ENCODE peak calls at places on chromosomes 1 and 21, in four cellular contexts. E is IMR-90, Q is mesenchymal stem cell, K is H9. M is an unnamed sample.

GRCh38 chr1:208154679-208155078 is 89.5 kb downstream of the PLXNA2 start:
- DNase-seq in K (no peak), E (no peak), Q (no peak), M (no peak)

GRCh38 chr1:196609114-196609737 is 986 bp upstream of the KCNT2 start:
- DNase-seq in E (peak; percentile 11), K (peak; percentile 75), Q (no peak), M (no peak)

GRCh38 chr1:92711473-92712165 is 73.3 kb downstream of the EVI5 start:
- DNase-seq in Q (peak; percentile 22), E (no peak), K (no peak), M (no peak)

GRCh38 chr1:1345384-1345783 is 3.8 kb downstream of the DVL1 start:
- DNase-seq in E (no peak), K (no peak), Q (no peak), M (no peak)

GRCh38 chr1:165290143-165290542 is 66.4 kb downstream of the LMX1A start:
- DNase-seq in Q (no peak), K (no peak), E (no peak), M (no peak)

GRCh38 chr1:192639607-192640368 is 3.8 kb downstream of the RGS13 start:
- DNase-seq in Q (peak; percentile 66), K (no peak), E (peak; percentile 88), M (no peak)

GRCh38 chr1:30675761-30676160 is 47.6 kb downstream of the MATN1 start:
- DNase-seq in E (peak; percentile 63), K (no peak), Q (peak; percentile 2), M (no peak)

GRCh38 chr1:195748969-195749368 is 859.3 kb downstream of the KCNT2 start:
- DNase-seq in K (no peak), Q (no peak), E (no peak), M (no peak)

GRCh38 chr1:18874036-18874435 is 14.6 kb upstream of the TAS1R2 start:
- DNase-seq in Q (no peak), E (no peak), K (no peak), M (no peak)

GRCh38 chr1:27593341-27594326 is 10.3 kb downstream of the AHDC1 start:
- DNase-seq in K (no peak), E (no peak), Q (no peak), M (no peak)

GRCh38 chr1:64539279-64539678 is 69.3 kb downstream of the CACHD1 start:
- DNase-seq in Q (no peak), K (no peak), E (no peak), M (no peak)

GRCh38 chr1:19811206-19811851 is 3.8 kb downstream of the RNF186 start:
- DNase-seq in E (peak; percentile 49), Q (peak; percentile 44), K (peak; percentile 72), M (no peak)

GRCh38 chr1:91693542-91693941 is 192.4 kb downstream of the TGFBR3 start:
- DNase-seq in Q (no peak), K (no peak), E (peak; percentile 61), M (no peak)

GRCh38 chr21:32463889-32464300 is 51.4 kb downstream of the EVA1C start:
- DNase-seq in E (peak; percentile 94), K (no peak), Q (no peak), M (no peak)

DNA sequence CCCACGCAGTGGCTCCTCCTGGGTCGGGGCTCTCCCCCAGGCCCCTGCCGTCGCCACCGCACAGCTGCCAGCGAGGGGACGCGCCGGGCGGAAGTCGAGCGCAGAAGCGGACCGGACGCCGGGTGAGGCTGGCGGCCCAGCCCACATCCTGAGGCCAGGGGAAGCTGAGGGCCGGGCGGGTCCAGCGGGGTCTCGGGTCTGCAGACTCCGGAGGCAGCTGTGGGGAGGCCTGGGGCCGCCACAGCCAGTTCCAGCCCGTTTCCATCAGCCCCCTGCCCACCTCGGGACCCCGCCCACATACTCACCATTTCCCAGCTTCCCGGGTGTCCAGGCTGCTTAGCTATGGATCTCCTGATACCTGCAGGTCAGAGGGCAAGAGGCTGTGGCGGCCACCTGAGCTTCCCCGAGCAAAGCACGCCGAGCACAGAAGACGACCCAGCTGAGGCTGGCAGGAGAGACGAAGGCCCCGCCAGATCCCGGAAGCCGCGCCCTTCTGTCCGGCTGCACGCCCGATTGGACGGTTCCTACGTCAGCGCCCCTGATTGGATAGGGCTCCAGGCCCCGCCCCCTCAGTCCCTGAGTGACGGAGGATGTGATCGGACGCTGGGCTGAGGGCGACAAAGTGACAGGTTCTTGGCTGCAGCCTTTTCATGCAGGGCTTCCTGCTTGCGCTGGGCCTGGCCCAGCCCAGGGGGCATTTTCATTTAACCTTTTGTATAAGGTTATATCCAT is 38.7 kb upstream of the ZNF124 start:
- DNase-seq in E (peak; percentile 85), Q (peak; percentile 93), K (peak; percentile 98), M (peak; percentile 93)
- H3K4ac ChIP-seq in E (peak overlapping the region; percentile 59), Q (peak overlapping the region; percentile 7), K (no peak overlapping the region), M (no peak overlapping the region)

GRCh38 chr1:16145030-16145987 is 10.6 kb downstream of the EPHA2 start:
- DNase-seq in E (peak; percentile 92), Q (peak; percentile 94), K (peak; percentile 80), M (no peak)

GRCh38 chr1:16148329-16149092 is 7.4 kb downstream of the EPHA2 start:
- DNase-seq in Q (no peak), E (no peak), K (no peak), M (no peak)

GRCh38 chr1:16145988-16146887 is 9.6 kb downstream of the EPHA2 start:
- DNase-seq in Q (peak; percentile 94), E (peak; percentile 92), K (peak; percentile 93), M (peak; percentile 90)

GRCh38 chr1:16147615-16147926 is 8.3 kb downstream of the EPHA2 start:
- DNase-seq in E (no peak), Q (no peak), K (no peak), M (no peak)

DNA sequence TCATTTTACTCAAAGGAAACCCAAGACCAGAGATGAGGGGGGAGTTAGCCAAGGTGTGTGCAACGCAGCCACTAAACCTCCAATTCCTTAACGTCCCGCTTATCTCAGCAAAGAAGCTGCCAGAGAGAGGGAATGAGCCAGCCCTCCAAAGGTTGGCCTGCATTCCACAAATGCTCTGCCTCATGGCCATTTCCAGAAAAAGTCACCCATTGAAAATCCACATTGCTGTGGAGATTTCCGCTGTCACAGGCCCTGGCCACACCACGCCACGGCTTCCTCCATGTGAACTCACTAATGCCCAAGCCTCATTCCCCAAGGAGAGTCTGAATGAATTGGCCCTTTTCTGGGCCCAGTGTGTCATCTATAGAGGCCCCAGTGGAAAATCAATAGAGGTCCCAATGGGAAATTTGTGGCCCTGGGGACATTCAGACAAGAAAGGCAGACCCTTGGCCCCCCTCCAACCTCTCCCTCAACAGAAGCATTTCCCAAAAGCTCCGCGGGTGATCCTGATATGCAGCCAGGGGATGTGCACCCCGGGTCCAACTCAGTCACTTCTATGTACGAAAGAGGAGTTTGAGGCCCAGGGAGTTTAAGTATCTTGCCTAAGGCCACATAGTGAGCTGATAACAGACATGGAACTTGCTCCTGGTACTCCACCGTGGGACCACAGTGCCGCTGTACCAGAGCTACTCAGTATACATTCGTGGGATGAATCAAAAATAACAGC is 8.8 kb downstream of the EPHA2 start:
- DNase-seq in K (no peak), Q (peak; percentile 68), E (peak; percentile 65), M (no peak)
- H3K23ac ChIP-seq in K (no peak overlapping the region), Q (no peak overlapping the region), E (peak overlapping the region; percentile 88), M (no peak overlapping the region)

DNA sequence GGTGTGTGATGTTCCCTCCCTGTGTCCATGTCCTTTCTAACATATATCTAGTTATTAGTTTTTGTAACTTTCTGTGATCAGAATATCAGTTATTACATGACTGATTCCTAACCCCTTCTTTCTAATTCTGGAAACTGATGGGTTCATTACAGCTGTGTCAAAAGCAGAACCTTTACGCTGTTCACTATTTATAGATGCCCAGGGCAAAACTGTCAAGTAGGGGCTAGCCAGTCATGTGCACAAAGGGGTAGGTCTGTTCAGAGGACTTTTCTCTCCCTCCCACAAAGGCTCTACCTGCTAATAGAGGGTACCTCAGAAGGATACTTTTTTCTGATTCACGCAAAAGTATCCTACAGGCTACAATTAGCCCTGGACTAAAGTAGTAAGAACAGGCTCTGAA is 79.2 kb downstream of the NRDC start:
- DNase-seq in K (no peak), E (no peak), Q (no peak), M (no peak)
- H3K4ac ChIP-seq in K (no peak overlapping the region), E (no peak overlapping the region), Q (no peak overlapping the region), M (no peak overlapping the region)

DNA sequence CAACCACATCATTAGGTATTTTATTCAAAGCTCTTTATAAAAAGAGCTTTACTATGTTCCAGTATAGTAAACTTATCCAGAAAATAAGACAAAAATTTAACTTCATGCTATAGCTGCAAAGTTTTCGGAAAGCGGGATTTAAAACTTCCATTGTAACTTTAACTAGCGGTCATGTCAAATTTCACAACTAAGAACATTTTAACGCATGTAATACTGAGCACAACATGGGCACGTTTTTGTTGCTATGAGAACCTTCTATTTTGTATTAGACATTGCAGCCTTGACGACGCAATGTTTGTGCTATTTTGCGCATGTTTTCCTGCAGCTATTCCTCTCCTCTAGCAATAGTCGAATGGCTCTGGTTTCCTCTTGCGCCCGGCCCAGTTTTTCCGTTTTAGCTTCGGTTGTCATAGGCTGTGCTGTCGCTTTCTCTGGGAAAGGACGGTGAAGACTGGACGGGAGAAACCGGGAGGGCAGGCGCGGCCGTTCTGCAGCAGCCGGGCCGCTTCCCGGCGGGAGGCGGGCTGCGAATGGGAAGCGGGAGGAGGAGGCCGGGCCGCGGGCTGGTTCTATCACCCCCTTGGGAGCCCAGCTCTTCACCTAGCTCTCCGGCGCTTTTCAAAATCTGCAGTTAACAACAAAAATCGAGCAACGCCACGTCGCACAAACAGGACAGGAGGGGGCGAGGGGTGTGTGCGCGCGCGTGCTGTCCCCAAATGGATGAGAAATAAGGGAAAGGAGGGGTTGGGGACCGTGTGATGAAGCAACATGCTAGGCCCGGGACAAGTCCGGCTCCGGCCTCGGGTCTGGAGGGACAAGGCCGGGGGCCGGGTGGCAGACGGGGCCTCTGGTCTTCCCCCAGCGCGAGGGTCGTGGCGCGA is 105.3 kb upstream of the HNRNPU start:
- DNase-seq in Q (peak; percentile 98), K (no peak), E (peak; percentile 82), M (no peak)
- H3K23ac ChIP-seq in Q (peak overlapping the region; percentile 100), K (peak overlapping the region; percentile 43), E (peak overlapping the region; percentile 99), M (peak overlapping the region; percentile 87)

DNA sequence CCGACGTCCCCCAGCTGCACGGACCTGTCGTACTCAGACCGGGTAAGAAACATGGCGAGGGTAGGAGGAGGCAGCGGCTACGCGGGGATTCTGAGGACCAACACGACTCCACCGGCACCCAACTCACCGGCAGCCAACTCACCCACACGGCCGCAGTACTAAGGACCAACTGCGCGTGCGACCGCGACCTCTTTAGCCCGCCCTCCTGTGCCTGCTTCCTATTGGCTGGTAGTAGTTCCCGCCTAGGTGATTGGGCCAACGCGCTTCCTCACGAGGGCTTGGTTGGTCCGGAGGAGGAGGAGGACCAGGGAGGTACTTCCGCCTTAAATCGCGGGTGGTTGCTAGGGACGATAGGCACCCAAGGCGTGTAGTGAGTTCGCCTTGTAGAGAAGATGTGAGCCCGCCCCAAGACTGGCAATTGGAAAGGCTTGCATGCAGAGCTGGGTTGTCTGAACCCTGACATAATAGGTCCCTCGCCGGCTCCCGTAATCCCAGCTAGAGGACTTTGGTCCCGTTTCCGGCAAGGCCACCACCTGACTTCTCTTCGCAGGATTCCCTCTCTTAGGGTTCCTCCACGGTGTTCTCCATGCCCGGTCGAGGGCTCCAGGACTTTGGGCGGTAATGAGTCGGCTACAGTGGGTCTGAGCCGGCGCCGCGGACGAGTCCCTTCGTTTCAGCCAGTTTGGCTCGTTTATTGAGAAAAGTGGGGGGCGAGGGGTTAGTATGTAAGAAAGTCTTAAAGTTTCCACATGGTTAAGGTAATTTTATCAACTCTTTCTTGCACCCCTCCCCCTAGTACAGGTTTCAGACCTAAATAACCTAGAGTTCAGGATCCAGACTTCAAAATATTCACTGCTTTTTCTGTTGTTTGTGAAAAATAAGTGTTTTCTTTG is at the start of gene PSMA5:
- DNase-seq in Q (peak; percentile 100), K (peak; percentile 98), E (peak; percentile 100), M (peak; percentile 96)
- H3K4ac ChIP-seq in Q (peak within 1 kb of the TSS; percentile 15), K (no peak within 1 kb of the TSS), E (peak within 1 kb of the TSS; percentile 81), M (no peak within 1 kb of the TSS)